ENCODE peak calls at places on chromosomes 11 and 22, in ten cellular contexts. N is heart left ventricle, F is AG10803, J is omental fat pad, K is left ventricle myocardium inferior, B is M059J, D is psoas muscle, W is posterior cingulate gyrus, C is fibroblast of lung, Z is NCI-H510A treated with DMSO at 0.1 percent for 48 hours. T is an unnamed sample.

GRCh38 chr22:30212363-30212995 is 34.1 kb downstream of the LIF start:
- DNase-seq in J (peak), N (no peak), Z (no peak), K (no peak), D (peak), B (peak), F (peak), W (no peak), C (peak), T (peak)

GRCh38 chr11:69864930-69865661 is 45.9 kb upstream of the FGF3 start:
- DNase-seq in Z (no peak), F (no peak), N (no peak), B (no peak), J (no peak), C (no peak), W (no peak), K (no peak), D (no peak), T (no peak)

GRCh38 chr22:35092146-35092805 is 26.3 kb downstream of the ISX start:
- DNase-seq in Z (no peak), J (no peak), B (peak), W (no peak), F (no peak), K (no peak), D (no peak), C (no peak), N (no peak), T (no peak)

GRCh38 chr11:35077709-35078695 is 61.0 kb upstream of the CD44 start:
- DNase-seq in C (peak), N (no peak), D (no peak), K (no peak), Z (no peak), B (peak), F (peak), W (no peak), J (no peak), T (peak)

GRCh38 chr22:45151503-45151902 is 12.2 kb upstream of the NUP50 start:
- DNase-seq in Z (no peak), C (no peak), N (no peak), K (no peak), D (no peak), F (no peak), J (no peak), W (no peak), B (no peak), T (no peak)

GRCh38 chr22:28600546-28601143 is 79.0 kb downstream of the TTC28 start:
- DNase-seq in F (peak), W (no peak), B (peak), J (no peak), C (peak), K (no peak), Z (peak), N (no peak), D (no peak), T (peak)

GRCh38 chr11:60953781-60954180 is 1.8 kb upstream of the SLC15A3 start:
- DNase-seq in J (no peak), K (no peak), Z (no peak), C (peak), F (peak), W (no peak), D (no peak), B (peak), N (no peak), T (peak)

GRCh38 chr22:48838846-48839730 is 988.6 kb downstream of the BRD1 start:
- DNase-seq in Z (peak), B (no peak), C (no peak), K (no peak), N (no peak), F (no peak), W (no peak), J (no peak), D (no peak), T (no peak)

GRCh38 chr11:19703211-19703610 is 9.4 kb upstream of the NAV2 start:
- DNase-seq in Z (no peak), W (no peak), F (peak), K (no peak), D (no peak), C (no peak), J (no peak), B (peak), N (peak), T (peak)

GRCh38 chr11:82315093-82315492 is 418.6 kb downstream of the FAM181B start:
- DNase-seq in F (no peak), Z (no peak), K (no peak), B (peak), W (no peak), C (no peak), N (no peak), J (no peak), D (no peak), T (no peak)

GRCh38 chr22:37228106-37229011 is 15.7 kb downstream of the RAC2 start:
- DNase-seq in B (peak), Z (no peak), W (no peak), K (peak), N (peak), F (peak), D (peak), C (peak), J (no peak), T (peak)

GRCh38 chr11:26584818-26585217 is 12.8 kb upstream of the MUC15 start:
- DNase-seq in Z (peak), J (no peak), C (no peak), B (no peak), N (no peak), D (no peak), W (no peak), K (no peak), F (no peak), T (no peak)

GRCh38 chr11:18254781-18255361 is 6.4 kb upstream of the SAA2 start:
- DNase-seq in Z (no peak), B (no peak), F (no peak), K (no peak), C (no peak), N (no peak), D (no peak), J (no peak), W (no peak), T (no peak)

GRCh38 chr11:36777302-36777701 is 179.3 kb upstream of the RAG2 start:
- DNase-seq in Z (no peak), C (no peak), N (no peak), W (no peak), J (no peak), D (no peak), B (no peak), K (no peak), F (no peak), T (no peak)

GRCh38 chr11:64384981-64385952 is 26.3 kb downstream of the RPS6KA4 start:
- DNase-seq in B (no peak), N (no peak), W (peak), Z (no peak), D (no peak), C (no peak), F (no peak), J (no peak), K (no peak), T (no peak)

GRCh38 chr11:74371269-74372039 is 26.8 kb downstream of the PGM2L1 start:
- DNase-seq in Z (no peak), F (peak), J (no peak), N (no peak), B (peak), W (no peak), C (peak), K (no peak), D (no peak), T (peak)

GRCh38 chr11:114088216-114088615 is 28.7 kb downstream of the ZBTB16 start:
- DNase-seq in F (no peak), D (peak), C (no peak), B (peak), N (no peak), J (no peak), K (no peak), Z (no peak), W (no peak), T (no peak)

GRCh38 chr11:94835571-94835970 is 67.4 kb downstream of the AMOTL1 start:
- DNase-seq in Z (no peak), W (no peak), J (no peak), K (no peak), C (peak), D (no peak), B (peak), F (no peak), N (no peak), T (peak)

GRCh38 chr11:77814848-77815247 is 5.7 kb downstream of the RSF1 start:
- DNase-seq in Z (no peak), N (no peak), K (no peak), F (no peak), J (no peak), D (no peak), W (no peak), B (no peak), C (no peak), T (no peak)

GRCh38 chr22:31206896-31207687 is 5.0 kb upstream of the LIMK2 start:
- DNase-seq in Z (no peak), B (no peak), K (peak), F (no peak), W (no peak), C (no peak), N (no peak), J (no peak), D (peak), T (no peak)

GRCh38 chr11:46188017-46188416 is 66.8 kb upstream of the PHF21A start:
- DNase-seq in J (no peak), N (no peak), W (no peak), C (no peak), B (no peak), F (no peak), K (no peak), D (no peak), Z (no peak), T (no peak)

GRCh38 chr11:133907216-133907615 is 49.6 kb downstream of the IGSF9B start:
- DNase-seq in N (no peak), D (no peak), W (no peak), B (no peak), J (no peak), K (no peak), F (no peak), C (no peak), Z (no peak), T (no peak)

GRCh38 chr11:71543866-71544265 is 4.4 kb upstream of the KRTAP5-9 start:
- DNase-seq in J (no peak), K (no peak), C (no peak), D (no peak), Z (no peak), W (no peak), N (no peak), B (no peak), F (no peak), T (no peak)

GRCh38 chr11:12791245-12791644 is 117.0 kb downstream of the TEAD1 start:
- DNase-seq in W (no peak), F (no peak), Z (no peak), D (no peak), N (no peak), C (no peak), K (no peak), J (no peak), B (no peak), T (no peak)

GRCh38 chr22:22848364-22848866 is 39.2 kb upstream of the IGLL5 start:
- DNase-seq in Z (peak), C (peak), K (peak), J (no peak), N (peak), F (peak), D (peak), W (no peak), B (peak), T (peak)

GRCh38 chr11:44221486-44221885 is 88.5 kb downstream of the ALX4 start:
- DNase-seq in K (no peak), W (no peak), Z (no peak), C (peak), B (no peak), N (no peak), D (no peak), J (no peak), F (no peak), T (no peak)

GRCh38 chr22:39574779-39575551 is 4.4 kb downstream of the CACNA1I start:
- DNase-seq in D (no peak), K (no peak), N (no peak), F (peak), W (no peak), Z (no peak), B (peak), C (peak), J (no peak), T (peak)

GRCh38 chr22:36065775-36066544 is 37.3 kb upstream of the RBFOX2 start:
- DNase-seq in W (peak), N (peak), Z (peak), K (peak), C (peak), B (peak), F (peak), J (peak), D (peak), T (peak)

GRCh38 chr22:41092847-41093371 is 517 bp downstream of the EP300 start:
- DNase-seq in W (no peak), F (peak), K (no peak), J (no peak), N (peak), D (peak), B (peak), Z (peak), C (peak), T (peak)

GRCh38 chr11:76131585-76131984 is 74.7 kb downstream of the WNT11 start:
- DNase-seq in B (peak), J (no peak), W (no peak), D (no peak), F (no peak), N (no peak), Z (no peak), K (no peak), C (no peak), T (no peak)

GRCh38 chr11:82462588-82462987 is 271.1 kb downstream of the FAM181B start:
- DNase-seq in F (no peak), D (no peak), J (no peak), C (no peak), W (no peak), N (no peak), K (no peak), Z (no peak), B (no peak), T (no peak)

GRCh38 chr11:61495801-61496601 is 12.5 kb upstream of the LRRC10B start:
- DNase-seq in Z (peak), J (no peak), B (no peak), C (no peak), N (no peak), K (no peak), W (no peak), D (no peak), F (no peak), T (no peak)

GRCh38 chr11:6926208-6927029 is at the start of gene ZNF215:
- DNase-seq in J (peak), F (peak), Z (peak), D (peak), W (peak), K (peak), N (peak), C (peak), B (peak), T (peak)

GRCh38 chr22:47445212-47445611 is 682.8 kb downstream of the TBC1D22A start:
- DNase-seq in W (no peak), F (no peak), Z (no peak), N (no peak), K (no peak), D (no peak), C (no peak), J (no peak), B (no peak), T (no peak)

GRCh38 chr11:128157423-128158298 is 429.7 kb downstream of the ETS1 start:
- DNase-seq in N (peak), Z (peak), K (no peak), J (peak), C (peak), B (peak), F (peak), W (no peak), D (no peak), T (peak)

GRCh38 chr11:43746670-43747069 is 66.1 kb downstream of the HSD17B12 start:
- DNase-seq in D (no peak), C (no peak), F (no peak), N (no peak), J (no peak), W (no peak), K (no peak), Z (no peak), B (no peak), T (no peak)

GRCh38 chr11:121451178-121451981 is 734 bp upstream of the SORL1 start:
- DNase-seq in F (no peak), B (no peak), K (no peak), D (no peak), C (no peak), W (no peak), N (no peak), Z (no peak), J (no peak), T (no peak)

GRCh38 chr22:26541167-26541819 is 29.0 kb upstream of the TFIP11 start:
- DNase-seq in N (no peak), Z (no peak), J (no peak), B (no peak), C (no peak), K (no peak), F (no peak), W (no peak), D (no peak), T (no peak)

T was measured in EL.